ENCODE peak calls at places on chromosomes 3 and 15, in four cellular contexts. A is GM12865, H is suprapubic skin, W is cardiac muscle cell. Q is an unnamed sample.

GRCh38 chr15:70494861-70495571 is 268.3 kb downstream of the UACA start:
- DNase-seq in A (peak), H (no peak), W (peak), Q (no peak)

GRCh38 chr3:30098656-30099454 is 507.5 kb upstream of the TGFBR2 start:
- DNase-seq in A (no peak), H (no peak), W (peak), Q (no peak)

GRCh38 chr15:57421540-57421939 is 45.2 kb downstream of the CGNL1 start:
- DNase-seq in A (no peak), H (no peak), W (no peak), Q (no peak)

GRCh38 chr3:53817211-53817610 is 29.0 kb downstream of the CHDH start:
- DNase-seq in A (no peak), H (peak), W (no peak), Q (peak)

GRCh38 chr3:61868499-61868898 is 307.1 kb downstream of the PTPRG start:
- DNase-seq in A (no peak), H (no peak), W (no peak), Q (no peak)

GRCh38 chr3:28348286-28348636 is 260 bp upstream of the ZCWPW2 start:
- DNase-seq in A (no peak), H (peak), W (no peak), Q (no peak)

GRCh38 chr3:195226900-195227447 is 44.0 kb downstream of the XXYLT1 start:
- DNase-seq in A (no peak), H (peak), W (peak), Q (peak)

GRCh38 chr15:31554261-31554660 is 227.6 kb downstream of the KLF13 start:
- DNase-seq in A (peak), H (no peak), W (peak), Q (no peak)

GRCh38 chr15:76177491-76178040 is 117.8 kb downstream of the TMEM266 start:
- DNase-seq in A (no peak), H (peak), W (peak), Q (no peak)

GRCh38 chr3:149299938-149300791 is 33.3 kb downstream of the TM4SF18 start:
- DNase-seq in A (peak), H (no peak), W (peak), Q (no peak)

GRCh38 chr3:40951636-40952035 is 247.7 kb upstream of the CTNNB1 start:
- DNase-seq in A (no peak), H (no peak), W (peak), Q (no peak)

GRCh38 chr3:125191256-125191655 is 21.3 kb downstream of the SLC12A8 start:
- DNase-seq in A (no peak), H (no peak), W (peak), Q (no peak)

GRCh38 chr3:98885851-98886250 is 15.6 kb downstream of the DCBLD2 start:
- DNase-seq in A (no peak), H (no peak), W (peak), Q (no peak)

GRCh38 chr3:64190517-64191515 is 34.5 kb downstream of the PRICKLE2 start:
- DNase-seq in A (no peak), H (no peak), W (peak), Q (no peak)

GRCh38 chr15:95556866-95557225 is 773.7 kb upstream of the NR2F2 start:
- DNase-seq in A (no peak), H (no peak), W (peak), Q (no peak)

GRCh38 chr3:82506204-82506603 is 744.8 kb upstream of the GBE1 start:
- DNase-seq in A (no peak), H (no peak), W (no peak), Q (no peak)

GRCh38 chr3:38297947-38298711 is 16.0 kb downstream of the SLC22A14 start:
- DNase-seq in A (peak), H (no peak), W (peak), Q (peak)

GRCh38 chr3:194505791-194506415 is 19.1 kb upstream of the ATP13A3 start:
- DNase-seq in A (no peak), H (no peak), W (no peak), Q (no peak)

GRCh38 chr3:150278843-150279341 is 129.2 kb upstream of the TSC22D2 start:
- DNase-seq in A (no peak), H (no peak), W (no peak), Q (no peak)

GRCh38 chr3:72492240-72492639 is 356.0 kb downstream of the SHQ1 start:
- DNase-seq in A (no peak), H (peak), W (peak), Q (no peak)

GRCh38 chr3:173841334-173841733 is 443.8 kb downstream of the NLGN1 start:
- DNase-seq in A (no peak), H (no peak), W (no peak), Q (no peak)

GRCh38 chr3:136547293-136547692 is 204.9 kb downstream of the STAG1 start:
- DNase-seq in A (peak), H (no peak), W (no peak), Q (no peak)

GRCh38 chr15:100030586-100031249 is 297.5 kb upstream of the LYSMD4 start:
- DNase-seq in A (no peak), H (peak), W (peak), Q (no peak)

GRCh38 chr3:98972155-98972554 is 70.7 kb upstream of the DCBLD2 start:
- DNase-seq in A (no peak), H (no peak), W (peak), Q (no peak)

GRCh38 chr3:13069495-13069894 is 3.7 kb downstream of the IQSEC1 start:
- DNase-seq in A (peak), H (no peak), W (no peak), Q (no peak)

GRCh38 chr3:134618473-134618860 is 32.4 kb downstream of the KY start:
- DNase-seq in A (no peak), H (no peak), W (no peak), Q (peak)

GRCh38 chr15:48522911-48523310 is 122.6 kb downstream of the FBN1 start:
- DNase-seq in A (no peak), H (no peak), W (no peak), Q (no peak)

GRCh38 chr3:98890960-98891910 is 10.3 kb downstream of the DCBLD2 start:
- DNase-seq in A (no peak), H (no peak), W (no peak), Q (no peak)

GRCh38 chr3:197430502-197430901 is 125.3 kb downstream of the BDH1 start:
- DNase-seq in A (no peak), H (no peak), W (peak), Q (no peak)

GRCh38 chr15:23039151-23039916 is at the start of gene TUBGCP5:
- DNase-seq in A (peak), H (peak), W (peak), Q (peak)
- TF ChIP-seq CTCF in A (peak), H (peak), W (no peak), Q (peak)

GRCh38 chr15:97995881-97996603 is 35.5 kb downstream of the ARRDC4 start:
- DNase-seq in A (peak), H (no peak), W (no peak), Q (no peak)
- TF ChIP-seq CTCF in A (peak), H (peak), W (no peak), Q (peak)

GRCh38 chr15:60043744-60044435 is 39.8 kb downstream of the FOXB1 start:
- DNase-seq in A (no peak), H (no peak), W (no peak), Q (no peak)

GRCh38 chr15:60052796-60053195 is 48.7 kb downstream of the FOXB1 start:
- DNase-seq in A (no peak), H (no peak), W (no peak), Q (no peak)

GRCh38 chr15:60049948-60050347 is 45.8 kb downstream of the FOXB1 start:
- DNase-seq in A (no peak), H (no peak), W (no peak), Q (no peak)

GRCh38 chr15:60044636-60045273 is 40.6 kb downstream of the FOXB1 start:
- DNase-seq in A (no peak), H (no peak), W (no peak), Q (no peak)

GRCh38 chr15:60047701-60048100 is 43.6 kb downstream of the FOXB1 start:
- DNase-seq in A (no peak), H (no peak), W (peak), Q (no peak)
- TF ChIP-seq CTCF in A (no peak), H (no peak), W (no peak), Q (no peak)

GRCh38 chr15:37995461-37996347 is 61.3 kb downstream of the TMCO5A start:
- DNase-seq in A (peak), H (no peak), W (peak), Q (no peak)
- TF ChIP-seq CTCF in A (peak), H (peak), W (peak), Q (peak)

DNA sequence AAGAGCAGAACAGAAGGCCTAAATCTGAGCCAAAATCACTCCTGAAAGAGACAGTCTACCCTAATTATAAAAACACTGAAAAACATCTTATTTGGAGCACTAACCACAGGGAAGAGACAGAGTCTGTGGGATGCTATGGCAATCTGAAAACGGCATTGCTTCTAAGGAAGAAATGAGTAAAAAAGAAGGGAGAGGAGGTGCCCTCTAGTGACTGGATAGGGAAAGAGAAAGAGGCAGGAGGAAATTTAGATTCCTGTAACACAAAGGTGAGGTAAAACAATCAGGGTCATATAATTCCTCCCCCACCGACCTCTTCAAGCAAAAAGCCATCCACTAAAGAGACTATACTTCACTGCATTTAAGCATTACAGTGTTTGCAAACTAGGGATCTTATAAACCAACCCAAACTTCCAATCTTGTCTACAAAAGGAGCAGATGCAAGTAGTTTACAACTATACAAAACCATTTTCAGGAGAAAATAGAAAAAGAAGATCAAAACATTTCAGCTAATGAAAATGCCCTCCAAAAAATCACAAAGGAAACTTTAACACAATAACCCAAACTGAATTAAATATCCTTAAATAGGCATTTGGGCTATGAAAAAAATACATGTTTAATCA is 32.6 kb downstream of the HACD2 start:
- DNase-seq in A (peak), H (no peak), W (peak), Q (no peak)
- TF ChIP-seq CTCF in A (peak), H (no peak), W (peak), Q (peak)

GRCh38 chr3:57397175-57398026 is 104.9 kb upstream of the ASB14 start:
- DNase-seq in A (peak), H (no peak), W (peak), Q (no peak)

GRCh38 chr3:57402675-57403074 is 110.2 kb upstream of the ASB14 start:
- DNase-seq in A (no peak), H (no peak), W (no peak), Q (no peak)
- TF ChIP-seq CTCF in A (no peak), H (no peak), W (no peak), Q (no peak)

DNA sequence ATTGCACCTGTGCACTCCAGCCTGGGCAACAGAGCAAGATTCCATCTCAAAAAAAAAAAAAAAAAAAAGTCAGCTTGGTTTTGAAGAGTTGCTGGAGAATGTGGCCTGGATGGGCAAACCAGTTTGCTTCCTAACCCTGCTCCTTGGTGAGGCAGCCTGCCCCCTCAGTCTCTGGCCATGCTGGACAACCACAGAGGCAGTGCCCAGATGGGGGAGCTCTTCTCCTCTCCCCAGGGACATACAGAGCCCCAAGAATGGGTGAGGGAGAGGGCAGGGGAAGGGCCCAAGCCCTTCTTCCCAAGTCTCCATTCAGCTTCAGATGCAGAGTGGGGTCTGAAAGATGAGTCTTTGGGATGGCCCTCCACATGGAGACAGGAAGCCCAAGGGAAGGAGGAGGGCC is 27.9 kb downstream of the CD276 start:
- DNase-seq in A (no peak), H (no peak), W (peak), Q (no peak)
- TF ChIP-seq CTCF in A (no peak), H (no peak), W (peak), Q (no peak)

DNA sequence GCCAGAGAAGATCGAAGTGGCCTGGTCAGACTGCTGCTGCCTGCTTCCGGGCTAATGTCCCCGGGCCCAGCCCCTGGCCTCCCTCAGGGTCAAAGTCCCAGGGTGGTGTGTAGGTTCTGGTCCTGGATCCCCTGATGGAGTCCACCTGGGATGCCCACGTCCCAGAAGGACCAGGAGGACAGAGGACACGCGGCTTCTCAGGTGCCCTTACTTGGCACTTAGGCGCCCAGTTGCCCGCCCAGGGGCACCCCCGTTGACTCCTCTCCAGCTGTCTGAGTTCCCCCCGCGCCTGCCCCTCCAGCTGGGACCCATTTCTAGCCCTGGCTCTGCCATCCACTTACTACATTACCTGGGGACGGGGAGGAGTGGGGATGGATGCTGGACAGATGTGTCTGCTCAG is 44.6 kb downstream of the LINGO1 start:
- DNase-seq in A (no peak), H (no peak), W (no peak), Q (no peak)
- TF ChIP-seq CTCF in A (no peak), H (no peak), W (no peak), Q (no peak)

DNA sequence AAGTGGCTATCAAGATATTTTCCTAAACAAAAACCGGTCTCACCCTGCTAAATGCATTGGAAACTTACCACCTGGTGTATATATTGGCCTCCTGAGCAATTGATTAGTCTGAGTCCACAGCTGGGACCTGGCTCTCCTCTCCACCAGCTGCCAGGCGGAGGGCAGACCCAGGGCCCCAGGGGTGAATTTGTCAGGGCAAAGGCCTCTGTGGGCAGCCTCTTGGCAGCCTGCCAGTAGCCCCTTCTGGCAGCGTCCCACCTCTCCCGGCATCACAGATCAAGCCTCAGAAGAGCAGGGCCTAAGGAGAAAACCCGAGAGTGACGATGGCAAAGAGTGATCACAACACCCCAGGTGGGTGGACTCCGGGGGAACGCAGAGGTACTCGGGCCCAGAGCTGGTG is 43.0 kb upstream of the IDH2 start:
- DNase-seq in A (no peak), H (no peak), W (no peak), Q (no peak)
- TF ChIP-seq CTCF in A (no peak), H (no peak), W (no peak), Q (no peak)

DNA sequence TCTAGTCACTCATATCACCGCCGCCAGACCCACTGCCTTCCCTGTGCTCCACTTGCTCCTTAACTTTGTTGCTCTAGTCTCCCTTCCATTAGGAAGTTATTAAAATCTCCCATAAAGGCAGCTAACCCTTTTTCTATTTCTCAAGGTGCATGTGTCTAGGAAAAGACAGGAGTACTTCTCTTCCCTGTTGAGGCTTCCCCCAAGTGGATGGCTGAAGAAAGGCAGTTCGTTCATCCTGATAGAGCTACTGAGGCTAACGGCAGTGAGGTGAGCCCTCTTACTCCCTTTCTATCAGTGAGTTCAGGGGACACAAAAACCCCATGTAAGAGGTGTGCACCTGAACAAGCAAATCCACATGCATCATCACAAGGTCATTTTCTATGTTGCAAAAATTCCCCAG is 397.8 kb downstream of the IGSF11 start:
- DNase-seq in A (peak), H (no peak), W (no peak), Q (no peak)
- TF ChIP-seq CTCF in A (peak), H (no peak), W (no peak), Q (peak)